ENCODE peak calls at places on chromosomes 12 and 14, in ten cellular contexts. F, R, S, N, Y, P, J, B, A and M are unnamed samples.
A peak's percentile ranks its signal among the peaks of the same experiment; 100 is the strongest.

GRCh38 chr12:113818833-113819232 is 147.3 kb downstream of the RBM19 start:
- DNase-seq in F (no peak), R (peak; percentile 23), S (no peak), N (no peak), Y (no peak), P (no peak), J (peak; percentile 28), B (peak; percentile 27), A (no peak), M (no peak)

GRCh38 chr14:24283796-24284460 is 12.5 kb upstream of the RABGGTA start:
- DNase-seq in F (no peak), R (no peak), S (no peak), N (no peak), Y (no peak), P (no peak), J (no peak), B (no peak), A (no peak), M (no peak)

GRCh38 chr12:65084579-65084978 is 36.5 kb downstream of the WIF1 start:
- DNase-seq in F (no peak), R (no peak), S (no peak), N (no peak), Y (no peak), P (no peak), J (no peak), B (no peak), A (no peak), M (no peak)

GRCh38 chr14:88870777-88871176 is 46.3 kb downstream of the TTC8 start:
- DNase-seq in F (no peak), R (no peak), S (no peak), N (no peak), Y (no peak), P (no peak), J (no peak), B (no peak), A (no peak), M (no peak)

GRCh38 chr12:47773858-47774580 is 981 bp downstream of the SLC48A1 start:
- DNase-seq in F (no peak), R (no peak), S (no peak), N (no peak), Y (no peak), P (no peak), J (peak; percentile 51), B (no peak), A (no peak), M (no peak)

GRCh38 chr12:113634982-113635381 is 163.3 kb upstream of the LHX5 start:
- DNase-seq in F (no peak), R (no peak), S (no peak), N (no peak), Y (no peak), P (no peak), J (no peak), B (no peak), A (no peak), M (no peak)

GRCh38 chr12:13146539-13146938 is 43.1 kb upstream of the GSG1 start:
- DNase-seq in F (no peak), R (no peak), S (peak; percentile 83), N (no peak), Y (no peak), P (no peak), J (no peak), B (no peak), A (no peak), M (no peak)

GRCh38 chr14:91246051-91246852 is 1.7 kb upstream of the GPR68 start:
- DNase-seq in F (no peak), R (no peak), S (no peak), N (no peak), Y (no peak), P (peak; percentile 43), J (no peak), B (no peak), A (no peak), M (no peak)

GRCh38 chr14:54599932-54600331 is 33.0 kb downstream of the SAMD4A start:
- DNase-seq in F (no peak), R (no peak), S (no peak), N (no peak), Y (no peak), P (no peak), J (no peak), B (no peak), A (no peak), M (no peak)

GRCh38 chr12:80714055-80714454 is 2.7 kb upstream of the MYF5 start:
- DNase-seq in F (no peak), R (no peak), S (no peak), N (no peak), Y (no peak), P (no peak), J (no peak), B (no peak), A (no peak), M (no peak)

GRCh38 chr14:76201162-76201561 is 49.4 kb downstream of the GPATCH2L start:
- DNase-seq in F (no peak), R (no peak), S (no peak), N (no peak), Y (no peak), P (no peak), J (peak; percentile 51), B (no peak), A (no peak), M (no peak)

GRCh38 chr12:59444932-59445331 is 150.9 kb upstream of the SLC16A7 start:
- DNase-seq in F (no peak), R (no peak), S (no peak), N (no peak), Y (no peak), P (no peak), J (no peak), B (no peak), A (no peak), M (no peak)

GRCh38 chr14:90839024-90839888 is 23.0 kb upstream of the TTC7B start:
- DNase-seq in F (no peak), R (no peak), S (peak; percentile 78), N (no peak), Y (no peak), P (no peak), J (no peak), B (no peak), A (peak; percentile 40), M (no peak)

GRCh38 chr12:49917788-49918173 is 14.1 kb upstream of the FAIM2 start:
- DNase-seq in F (no peak), R (no peak), S (no peak), N (no peak), Y (peak; percentile 33), P (no peak), J (no peak), B (no peak), A (no peak), M (no peak)

DNA sequence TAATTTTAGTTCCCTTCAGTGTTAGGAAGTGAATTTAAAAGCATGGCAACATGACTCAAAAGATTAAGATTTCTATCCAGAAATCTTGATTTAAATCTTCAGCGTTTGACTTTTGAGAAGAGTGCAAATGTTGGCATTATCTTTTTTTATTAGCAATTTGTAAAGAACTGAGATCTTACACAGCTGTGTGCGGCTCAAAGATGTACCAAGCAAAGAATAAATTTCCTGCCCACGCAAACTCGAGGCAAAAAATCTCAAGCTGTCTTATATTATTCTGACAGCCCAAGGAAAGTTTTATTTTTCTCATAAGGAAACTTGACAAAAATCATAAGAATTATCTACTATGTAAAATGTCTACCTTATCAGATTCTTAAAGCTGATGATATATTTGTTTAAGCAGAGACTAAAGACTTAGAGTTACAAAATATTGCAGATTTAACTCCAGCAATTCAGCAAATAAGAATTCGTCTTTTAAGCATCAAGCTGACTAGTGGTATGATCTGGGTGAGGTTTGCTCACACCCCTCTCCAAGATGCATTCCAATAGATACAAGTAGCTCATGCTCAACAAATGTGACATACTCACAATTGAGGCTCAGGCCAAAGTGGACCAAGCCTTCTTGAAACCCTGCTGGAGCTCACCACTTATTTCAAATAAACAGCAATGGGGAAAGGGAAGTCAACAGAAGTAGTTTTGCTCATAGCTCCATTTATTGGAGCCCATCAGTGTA is 47.4 kb upstream of the POC1B start:
- DNase-seq in F (no peak), R (no peak), S (no peak), N (no peak), Y (no peak), P (no peak), J (no peak), B (no peak), A (no peak), M (no peak)
- TF ChIP-seq EP300 in F (no peak), R (no peak), S (no peak), N (no peak), Y (no peak), P (no peak), J (no peak), B (no peak), A (no peak), M (no peak)

DNA sequence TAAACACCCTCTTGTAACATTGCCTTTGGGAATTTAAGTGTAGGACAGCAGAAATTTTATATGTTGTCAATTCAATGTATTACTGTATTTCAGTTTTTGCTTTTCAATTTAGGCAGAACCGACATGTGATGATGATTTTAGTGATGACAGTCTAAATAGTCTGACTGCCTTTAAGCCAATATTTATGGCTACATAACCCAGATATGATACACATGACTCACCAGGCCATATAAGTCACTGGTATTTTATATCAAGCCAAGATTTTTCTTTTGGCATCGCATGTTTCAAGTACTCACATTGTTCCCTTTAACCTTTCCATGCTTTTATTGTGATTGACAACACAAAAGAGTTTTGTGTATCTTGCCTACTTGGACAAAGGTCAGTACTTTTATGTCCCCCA is 13.6 kb upstream of the PPM1A start:
- DNase-seq in F (no peak), R (no peak), S (no peak), N (no peak), Y (no peak), P (no peak), J (no peak), B (no peak), A (no peak), M (no peak)
- TF ChIP-seq EP300 in F (no peak), R (no peak), S (no peak), N (no peak), Y (no peak), P (no peak), J (no peak), B (no peak), A (no peak), M (no peak)

DNA sequence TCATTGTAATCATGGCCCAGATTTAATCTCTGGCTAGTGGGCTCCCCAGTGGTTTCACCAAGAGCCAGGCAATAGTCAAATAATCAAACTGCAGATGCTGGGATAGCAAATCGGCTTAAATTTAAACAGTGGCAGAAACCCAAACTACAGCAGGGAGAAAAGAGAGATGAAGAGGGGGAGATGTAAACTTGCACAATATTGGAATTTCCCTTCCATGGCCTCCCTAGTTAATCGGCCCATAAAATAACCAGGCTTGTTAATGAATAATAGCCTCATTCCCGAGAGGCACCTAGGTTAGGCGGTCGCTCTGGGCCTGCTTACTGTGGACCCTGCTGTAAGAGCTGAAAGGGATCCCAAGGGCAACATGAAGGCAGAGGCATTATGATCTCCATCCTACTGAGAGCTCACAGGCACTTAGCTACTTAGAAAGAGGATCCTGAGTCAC is 116.2 kb downstream of the NUAK1 start:
- DNase-seq in F (no peak), R (no peak), S (no peak), N (no peak), Y (no peak), P (no peak), J (peak; percentile 26), B (peak; percentile 25), A (no peak), M (no peak)
- TF ChIP-seq EP300 in F (no peak), R (no peak), S (no peak), N (no peak), Y (no peak), P (no peak), J (no peak), B (no peak), A (no peak), M (no peak)

DNA sequence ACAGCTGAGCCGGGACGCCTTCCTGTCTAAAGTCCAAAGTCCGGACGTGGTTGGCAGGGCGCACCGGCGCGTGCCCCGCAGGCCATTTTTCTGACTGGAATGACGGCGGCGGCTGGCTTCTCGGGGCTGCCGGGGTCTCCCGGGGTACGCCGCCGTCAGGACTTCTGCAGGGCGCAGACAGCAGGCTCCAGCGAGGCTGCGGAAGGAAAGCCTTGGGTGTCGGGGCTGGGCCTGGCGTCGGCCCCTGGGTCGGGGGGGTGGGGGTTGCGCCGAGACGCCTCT is 32.8 kb downstream of the MIA2 start:
- DNase-seq in F (peak; percentile 76), R (peak; percentile 5), S (peak; percentile 80), N (peak; percentile 90), Y (peak; percentile 78), P (peak; percentile 89), J (no peak), B (peak; percentile 96), A (peak; percentile 18), M (peak; percentile 57)
- TF ChIP-seq EP300 in F (no peak), R (no peak), S (no peak), N (no peak), Y (no peak), P (no peak), J (no peak), B (peak; percentile 91), A (no peak), M (no peak)